ENCODE peak calls at places on chromosome 20, in four cellular contexts. F, N, Z and W are unnamed samples.

GRCh38 chr20:62925420-62926228 is 681 bp downstream of the DIDO1 start:
- DNase-seq in F (no peak), Z (peak), N (no peak), W (peak)

GRCh38 chr20:688809-689208 is 13.2 kb upstream of the SCRT2 start:
- DNase-seq in Z (no peak), F (no peak), N (no peak), W (peak)

GRCh38 chr20:54276577-54277169 is 68.8 kb downstream of the PFDN4 start:
- DNase-seq in F (no peak), Z (no peak), N (no peak), W (no peak)

GRCh38 chr20:39773380-39774000 is 811.3 kb downstream of the DHX35 start:
- DNase-seq in F (no peak), Z (no peak), N (no peak), W (no peak)

GRCh38 chr20:23179766-23180403 is 93.8 kb upstream of the CD93 start:
- DNase-seq in Z (no peak), N (no peak), F (no peak), W (no peak)

GRCh38 chr20:25039697-25040437 is 18.1 kb downstream of the ACSS1 start:
- DNase-seq in F (no peak), Z (peak), N (peak), W (no peak)

GRCh38 chr20:22385602-22386299 is 198.6 kb downstream of the FOXA2 start:
- DNase-seq in F (peak), Z (peak), N (no peak), W (no peak)

GRCh38 chr20:57663241-57663640 is 43.0 kb upstream of the ZBP1 start:
- DNase-seq in Z (no peak), N (peak), F (no peak), W (no peak)

GRCh38 chr20:57442888-57443239 is 51.7 kb downstream of the RBM38 start:
- DNase-seq in Z (peak), N (no peak), F (no peak), W (no peak)

GRCh38 chr20:20712474-20713243 is at the start of gene RALGAPA2:
- DNase-seq in N (peak), Z (peak), F (peak), W (peak)

GRCh38 chr20:33812673-33813462 is 1.7 kb downstream of the CHMP4B start:
- DNase-seq in N (no peak), F (peak), Z (peak), W (no peak)

GRCh38 chr20:1777476-1777820 is 117.8 kb upstream of the SIRPA start:
- DNase-seq in Z (no peak), N (no peak), F (no peak), W (no peak)

GRCh38 chr20:42484335-42484734 is 705.4 kb downstream of the PTPRT start:
- DNase-seq in N (no peak), F (no peak), Z (no peak), W (no peak)

GRCh38 chr20:16476032-16476431 is 97.2 kb downstream of the KIF16B start:
- DNase-seq in F (peak), Z (no peak), N (no peak), W (peak)

GRCh38 chr20:4728121-4728520 is 6.4 kb downstream of the PRND start:
- DNase-seq in F (no peak), Z (no peak), N (no peak), W (no peak)

GRCh38 chr20:14775778-14776177 is 438.4 kb upstream of the FLRT3 start:
- DNase-seq in N (no peak), F (no peak), Z (peak), W (no peak)

GRCh38 chr20:20364747-20365558 is 3.0 kb upstream of the INSM1 start:
- DNase-seq in Z (no peak), F (no peak), N (no peak), W (no peak)

GRCh38 chr20:16064991-16065707 is 508.1 kb downstream of the KIF16B start:
- DNase-seq in N (no peak), Z (no peak), F (no peak), W (no peak)

GRCh38 chr20:24820345-24820744 is 128.7 kb upstream of the CST7 start:
- DNase-seq in N (peak), Z (no peak), F (no peak), W (no peak)

GRCh38 chr20:35093245-35093884 is 758 bp upstream of the TRPC4AP start:
- DNase-seq in F (peak), N (no peak), Z (no peak), W (peak)

GRCh38 chr20:25052255-25053206 is 5.4 kb downstream of the ACSS1 start:
- DNase-seq in Z (peak), F (no peak), N (peak), W (no peak)

GRCh38 chr20:57577679-57578475 is 17.0 kb downstream of the PCK1 start:
- DNase-seq in Z (no peak), F (no peak), N (no peak), W (no peak)

GRCh38 chr20:63857751-63858392 is 3.4 kb upstream of the ABHD16B start:
- DNase-seq in N (no peak), Z (no peak), F (no peak), W (no peak)

GRCh38 chr20:57476641-57477461 is 48.1 kb downstream of the CTCFL start:
- DNase-seq in Z (no peak), F (no peak), N (no peak), W (no peak)

GRCh38 chr20:63100926-63101699 is 94.3 kb upstream of the BHLHE23 start:
- DNase-seq in Z (no peak), F (no peak), N (peak), W (no peak)

GRCh38 chr20:6783752-6784725 is 16.6 kb downstream of the BMP2 start:
- DNase-seq in Z (no peak), F (no peak), N (no peak), W (no peak)

GRCh38 chr20:9590189-9590588 is 75.8 kb downstream of the LAMP5 start:
- DNase-seq in N (no peak), Z (no peak), F (no peak), W (no peak)

GRCh38 chr20:1281279-1282057 is 15.4 kb downstream of the SNPH start:
- DNase-seq in Z (no peak), F (no peak), N (no peak), W (no peak)

GRCh38 chr20:63782051-63782471 is 42.5 kb downstream of the SLC2A4RG start:
- DNase-seq in F (no peak), N (no peak), Z (no peak), W (no peak)

GRCh38 chr20:47181056-47181862 is 175.2 kb downstream of the ZMYND8 start:
- DNase-seq in F (peak), N (no peak), Z (no peak), W (peak)

GRCh38 chr20:48787861-48788375 is 39.9 kb downstream of the PREX1 start:
- DNase-seq in N (no peak), F (peak), Z (no peak), W (peak)

GRCh38 chr20:52937701-52938100 is 34.5 kb upstream of the TSHZ2 start:
- DNase-seq in F (no peak), N (no peak), Z (no peak), W (no peak)

DNA sequence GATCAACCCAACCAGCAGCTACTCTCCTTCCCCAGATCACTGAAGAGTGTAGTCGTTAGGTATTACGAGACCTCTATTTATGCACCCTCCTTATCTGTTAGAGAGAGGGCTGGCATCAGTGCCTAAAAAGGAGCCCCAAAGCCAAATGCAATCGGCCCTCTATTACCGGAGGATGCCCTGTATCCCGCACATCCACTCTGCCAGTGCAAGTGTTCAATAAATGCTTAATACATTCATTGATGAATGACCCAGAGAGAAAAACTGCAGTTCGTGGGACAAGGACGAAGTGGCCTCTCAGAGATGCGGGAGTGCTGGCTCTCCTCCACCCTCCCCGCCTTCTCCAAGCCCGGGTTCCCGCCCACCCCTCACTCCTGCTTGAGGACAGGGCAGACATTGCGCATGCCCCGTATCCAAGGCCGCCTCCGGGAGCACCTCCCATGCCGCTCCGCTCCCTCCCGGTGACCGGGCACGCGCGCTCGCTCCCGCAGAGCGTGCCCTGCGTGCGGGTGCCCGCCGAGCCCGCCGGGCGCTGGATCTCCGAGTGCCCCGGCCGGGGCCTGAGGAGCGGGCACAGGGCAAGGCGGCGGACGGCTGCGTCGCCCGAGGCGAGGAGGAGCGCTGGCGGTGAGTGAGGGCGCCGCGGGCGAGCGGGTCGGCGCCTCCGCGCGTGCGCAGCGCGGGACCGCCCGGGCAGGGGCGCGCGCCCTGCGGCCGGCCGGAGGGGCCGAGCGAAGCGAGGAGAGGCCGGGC is 27.2 kb upstream of the BTBD3 start:
- DNase-seq in Z (peak), N (peak), F (peak), W (peak)
- TF ChIP-seq POLR2A in Z (peak), N (no peak), F (peak), W (peak)

DNA sequence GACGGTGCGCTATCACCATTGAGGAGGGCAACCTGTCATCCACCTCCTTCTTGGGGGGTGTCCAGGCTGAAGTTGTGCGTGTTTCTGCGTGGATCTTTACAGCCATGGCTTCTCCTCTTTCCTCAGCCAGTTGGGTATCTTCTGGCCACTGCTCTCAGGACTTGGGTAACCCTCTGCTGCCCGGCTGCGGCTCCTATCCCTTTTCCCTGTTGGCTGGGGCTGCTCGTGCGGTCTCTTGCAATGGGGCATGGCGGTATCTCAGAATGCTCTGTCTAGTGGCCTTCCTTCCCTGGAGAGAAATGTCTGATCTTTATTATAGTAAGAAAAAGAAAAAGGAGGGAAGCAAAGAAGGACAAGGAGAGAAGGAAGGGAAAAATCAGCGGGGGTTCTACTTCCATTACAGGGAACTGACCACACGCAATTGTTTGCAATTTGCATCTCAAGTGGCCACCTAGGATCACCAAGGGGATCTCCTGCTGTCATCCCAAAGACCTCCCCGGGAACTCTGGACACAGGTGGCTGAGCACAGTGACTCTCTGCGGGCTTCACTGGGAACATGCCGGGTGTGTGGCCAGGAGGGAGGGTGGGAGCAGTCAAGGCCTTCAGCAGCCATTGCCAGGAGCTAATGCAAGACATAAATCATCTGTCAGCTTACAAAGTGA is 60.8 kb downstream of the NPEPL1 start:
- DNase-seq in Z (no peak), F (no peak), N (no peak), W (no peak)
- TF ChIP-seq POLR2A in Z (no peak), F (no peak), N (no peak), W (no peak)

GRCh38 chr20:36865076-36865860 is 10.7 kb upstream of the TLDC2 start:
- DNase-seq in F (no peak), Z (no peak), N (no peak), W (no peak)
- TF ChIP-seq POLR2A in F (no peak), Z (no peak), N (no peak), W (no peak)

DNA sequence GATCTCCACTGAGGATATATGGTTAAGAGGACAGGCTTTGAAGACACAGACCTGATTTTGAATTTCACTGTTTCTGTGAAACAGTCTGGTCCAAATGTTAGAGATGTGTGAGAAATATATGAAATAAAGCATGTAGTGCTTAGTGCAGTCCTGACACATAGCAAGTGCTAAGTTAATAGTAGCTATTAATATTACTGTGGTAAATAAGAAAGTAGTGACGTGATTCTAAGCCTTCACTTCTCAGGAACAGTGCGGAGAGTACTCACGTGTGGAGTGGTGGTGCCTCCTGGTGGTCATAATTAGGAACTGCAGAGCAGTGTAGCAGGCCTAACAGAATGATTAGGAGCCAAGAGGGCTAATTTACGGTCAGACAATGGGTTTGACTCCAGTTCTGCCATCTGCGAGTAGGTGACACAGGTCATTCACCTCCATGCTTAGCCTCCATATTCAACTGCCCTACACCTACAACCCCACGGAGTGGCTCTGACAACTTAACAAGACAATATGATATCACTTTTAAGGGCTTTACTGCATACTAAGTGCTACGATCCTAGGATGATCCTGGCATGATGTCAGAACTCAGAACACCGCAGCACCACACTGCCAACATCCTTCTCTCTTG is 106.2 kb downstream of the JPH2 start:
- DNase-seq in Z (peak), N (peak), F (peak), W (peak)
- TF ChIP-seq POLR2A in Z (no peak), N (no peak), F (no peak), W (no peak)

GRCh38 chr20:38640486-38640885 is 38.9 kb downstream of the ARHGAP40 start:
- DNase-seq in Z (no peak), F (no peak), N (no peak), W (no peak)

GRCh38 chr20:38645318-38645717 is 43.7 kb downstream of the ARHGAP40 start:
- DNase-seq in N (no peak), F (no peak), Z (no peak), W (no peak)

GRCh38 chr20:38645980-38646858 is 44.6 kb downstream of the ARHGAP40 start:
- DNase-seq in Z (peak), N (no peak), F (peak), W (peak)

GRCh38 chr20:38644588-38644987 is 43.0 kb downstream of the ARHGAP40 start:
- DNase-seq in F (no peak), Z (no peak), N (no peak), W (no peak)

GRCh38 chr20:38642498-38642897 is 40.9 kb downstream of the ARHGAP40 start:
- DNase-seq in Z (no peak), F (no peak), N (no peak), W (no peak)
- TF ChIP-seq POLR2A in Z (no peak), F (no peak), N (no peak), W (no peak)

GRCh38 chr20:31740656-31741323 is 1.7 kb downstream of the TPX2 start:
- DNase-seq in Z (no peak), N (no peak), F (no peak), W (no peak)

GRCh38 chr20:31740208-31740607 is 1.1 kb downstream of the TPX2 start:
- DNase-seq in Z (no peak), N (no peak), F (no peak), W (no peak)

GRCh38 chr20:31739550-31739863 is 417 bp downstream of the TPX2 start:
- DNase-seq in Z (no peak), F (no peak), N (no peak), W (no peak)

DNA sequence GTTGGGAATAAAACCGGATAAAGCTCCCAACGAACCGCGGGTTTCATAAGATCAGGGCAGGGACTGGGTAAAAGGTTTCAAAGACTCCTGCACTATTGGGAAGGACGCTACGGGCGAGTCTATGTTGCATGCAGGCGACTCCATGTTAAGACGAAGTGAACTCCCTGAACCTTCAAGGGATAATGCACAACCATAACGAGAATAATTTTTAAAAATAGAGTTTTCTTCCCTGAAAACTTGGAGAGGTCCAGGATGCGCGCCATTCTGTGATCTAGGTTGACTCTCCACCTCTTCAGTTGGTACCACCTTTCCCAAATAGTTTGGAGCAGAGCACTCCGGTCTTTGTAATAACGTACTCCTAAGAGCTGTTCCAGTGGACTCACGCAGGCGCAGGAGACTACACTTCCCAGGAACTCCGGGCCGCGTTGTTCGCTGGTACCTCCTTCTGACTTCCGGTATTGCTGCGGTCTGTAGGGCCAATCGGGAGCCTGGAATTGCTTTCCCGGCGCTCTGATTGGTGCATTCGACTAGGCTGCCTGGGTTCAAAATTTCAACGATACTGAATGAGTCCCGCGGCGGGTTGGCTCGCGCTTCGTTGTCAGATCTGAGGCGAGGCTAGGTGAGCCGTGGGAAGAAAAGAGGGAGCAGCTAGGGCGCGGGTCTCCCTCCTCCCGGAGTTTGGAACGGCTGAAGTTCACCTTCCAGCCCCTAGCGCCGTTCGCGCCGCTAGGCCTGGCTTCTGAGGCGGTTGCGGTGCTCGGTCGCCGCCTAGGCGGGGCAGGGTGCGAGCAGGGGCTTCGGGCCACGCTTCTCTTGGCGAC is at the start of gene TPX2:
- DNase-seq in Z (peak), N (peak), F (peak), W (peak)
- TF ChIP-seq POLR2A in Z (peak), N (no peak), F (peak), W (peak)

GRCh38 chr20:31670371-31671228 is 32.9 kb downstream of the COX4I2 start:
- DNase-seq in N (peak), Z (peak), F (no peak), W (no peak)
- TF ChIP-seq POLR2A in N (no peak), Z (no peak), F (no peak), W (no peak)

DNA sequence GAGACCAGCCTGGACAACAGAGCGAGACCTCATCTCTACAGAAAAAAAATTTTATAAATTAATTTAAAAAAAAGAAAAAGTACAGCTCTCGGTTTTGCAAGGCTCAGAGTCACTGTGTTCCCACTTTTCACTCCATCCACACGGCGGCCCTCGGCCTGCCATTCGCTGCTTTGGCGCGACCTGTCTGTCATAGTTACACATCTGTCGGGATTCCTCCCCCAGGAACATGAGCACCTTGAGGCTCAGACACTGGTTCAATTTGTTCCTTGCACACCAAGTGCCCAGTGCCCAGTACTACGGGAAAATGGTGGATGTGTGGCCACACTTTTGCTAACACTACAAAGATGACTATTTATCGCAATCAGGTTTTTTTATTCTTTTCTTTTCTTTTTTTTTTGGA is 8.4 kb downstream of the CTSZ start:
- DNase-seq in F (no peak), Z (no peak), N (no peak), W (no peak)
- TF ChIP-seq POLR2A in F (no peak), Z (no peak), N (no peak), W (no peak)

GRCh38 chr20:3174442-3175263 is 1.3 kb upstream of the LZTS3 start:
- DNase-seq in N (no peak), F (no peak), Z (no peak), W (no peak)
- TF ChIP-seq POLR2A in N (no peak), F (no peak), Z (no peak), W (no peak)